ENCODE peak calls at places on chromosomes 11 and 22, in five cellular contexts. C is NCI-H748 treated with DMSO at 0.1 percent for 48 hours, L is NCI-H1092 treated with DMSO at 0.1 percent for 48 hours, Q is EL, B is MCF 10A. F is an unnamed sample.

GRCh38 chr11:3669742-3670183 is 1.4 kb downstream of the CHRNA10 start:
- DNase-seq in C (no peak), L (no peak), Q (no peak), B (no peak), F (no peak)

GRCh38 chr11:61724437-61724836 is 28.0 kb upstream of the MYRF start:
- DNase-seq in C (no peak), L (no peak), Q (no peak), B (no peak), F (no peak)

GRCh38 chr22:48849963-48850657 is 977.6 kb downstream of the BRD1 start:
- DNase-seq in C (no peak), L (no peak), Q (no peak), B (no peak), F (no peak)

GRCh38 chr11:119389611-119390254 is 8.2 kb upstream of the USP2 start:
- DNase-seq in C (peak; percentile 22), L (no peak), Q (no peak), B (no peak), F (peak; percentile 23)

GRCh38 chr11:107042748-107043147 is 24.5 kb upstream of the GUCY1A2 start:
- DNase-seq in C (no peak), L (no peak), Q (no peak), B (no peak), F (no peak)

GRCh38 chr11:93869830-93870229 is 19.4 kb upstream of the VSTM5 start:
- DNase-seq in C (no peak), L (no peak), Q (no peak), B (no peak), F (no peak)

GRCh38 chr22:40001104-40001503 is 6.3 kb downstream of the FAM83F start:
- DNase-seq in C (no peak), L (no peak), Q (no peak), B (no peak), F (no peak)

GRCh38 chr11:105960252-105961245 is 61.5 kb downstream of the MSANTD4 start:
- DNase-seq in C (peak; percentile 18), L (peak; percentile 44), Q (no peak), B (no peak), F (peak; percentile 57)

GRCh38 chr11:46047520-46047919 is 73.7 kb downstream of the PHF21A start:
- DNase-seq in C (peak; percentile 4), L (no peak), Q (no peak), B (peak; percentile 4), F (no peak)

GRCh38 chr11:20444537-20444936 is 57.0 kb downstream of the PRMT3 start:
- DNase-seq in C (no peak), L (no peak), Q (no peak), B (no peak), F (no peak)

GRCh38 chr11:114173836-114174235 is 114.3 kb downstream of the ZBTB16 start:
- DNase-seq in C (no peak), L (no peak), Q (no peak), B (no peak), F (no peak)

GRCh38 chr11:95067828-95068244 is 1.1 kb downstream of the SRSF8 start:
- DNase-seq in C (peak; percentile 39), L (peak; percentile 90), Q (no peak), B (no peak), F (no peak)

GRCh38 chr11:65780770-65781151 is at the start of gene AP5B1:
- DNase-seq in C (no peak), L (no peak), Q (peak; percentile 73), B (peak; percentile 74), F (peak; percentile 25)

GRCh38 chr22:47372111-47372581 is 609.7 kb downstream of the TBC1D22A start:
- DNase-seq in C (no peak), L (no peak), Q (no peak), B (no peak), F (no peak)

GRCh38 chr11:125591659-125592304 is 870 bp upstream of the STT3A start:
- DNase-seq in C (no peak), L (no peak), Q (peak; percentile 46), B (no peak), F (peak; percentile 13)

GRCh38 chr22:39927544-39927943 is 26.7 kb downstream of the GRAP2 start:
- DNase-seq in C (no peak), L (no peak), Q (no peak), B (no peak), F (no peak)

GRCh38 chr11:100619484-100619883 is 67.6 kb upstream of the ARHGAP42 start:
- DNase-seq in C (no peak), L (no peak), Q (peak; percentile 51), B (no peak), F (no peak)

GRCh38 chr11:95148938-95149337 is 59.3 kb downstream of the ENDOD1 start:
- DNase-seq in C (no peak), L (no peak), Q (no peak), B (no peak), F (no peak)

GRCh38 chr11:30310623-30311022 is 12.3 kb upstream of the ARL14EP start:
- DNase-seq in C (no peak), L (no peak), Q (no peak), B (no peak), F (no peak)

GRCh38 chr11:24679686-24680318 is 182.9 kb downstream of the LUZP2 start:
- DNase-seq in C (no peak), L (no peak), Q (no peak), B (no peak), F (no peak)

GRCh38 chr22:23102776-23103175 is 32.5 kb downstream of the GNAZ start:
- DNase-seq in C (no peak), L (no peak), Q (no peak), B (no peak), F (no peak)

GRCh38 chr11:123301696-123302400 is 106.8 kb upstream of the CLMP start:
- DNase-seq in C (no peak), L (peak; percentile 51), Q (peak; percentile 61), B (peak; percentile 40), F (peak; percentile 45)

GRCh38 chr11:111555255-111555654 is 14.7 kb downstream of the LAYN start:
- DNase-seq in C (no peak), L (no peak), Q (no peak), B (no peak), F (no peak)

GRCh38 chr11:62146476-62147200 is 22.8 kb downstream of the INCENP start:
- DNase-seq in C (no peak), L (no peak), Q (no peak), B (no peak), F (no peak)

GRCh38 chr11:11538277-11538960 is 83.4 kb downstream of the GALNT18 start:
- DNase-seq in C (no peak), L (peak; percentile 83), Q (no peak), B (no peak), F (no peak)

GRCh38 chr11:1598816-1599215 is 722 bp upstream of the KRTAP5-2 start:
- DNase-seq in C (no peak), L (no peak), Q (peak; percentile 67), B (no peak), F (no peak)

GRCh38 chr11:45659031-45659817 is 6.2 kb downstream of the CHST1 start:
- DNase-seq in C (no peak), L (no peak), Q (no peak), B (no peak), F (no peak)

GRCh38 chr11:123159146-123159857 is 35.7 kb downstream of the CLMP start:
- DNase-seq in C (no peak), L (no peak), Q (no peak), B (peak; percentile 84), F (no peak)

GRCh38 chr11:88051386-88051785 is 123.9 kb downstream of the RAB38 start:
- DNase-seq in C (no peak), L (no peak), Q (peak; percentile 2), B (peak; percentile 66), F (no peak)

GRCh38 chr22:35900483-35901168 is 128.0 kb downstream of the RBFOX2 start:
- DNase-seq in C (no peak), L (no peak), Q (peak; percentile 81), B (peak; percentile 54), F (no peak)

GRCh38 chr11:130705670-130706421 is 210.4 kb downstream of the SNX19 start:
- DNase-seq in C (no peak), L (no peak), Q (no peak), B (no peak), F (no peak)

F was measured in SHP77.